ENCODE peak calls at places on chromosomes 13 and 19, in four cellular contexts. One of them, this sample, is unnamed.

GRCh38 chr13:34465423-34465922 is 476.6 kb upstream of the NBEA start:
- DNase-seq in pancreas: no peak
- DNase-seq in Caco-2: no peak
- DNase-seq in tibial artery: no peak
- DNase-seq in this sample: no peak

GRCh38 chr13:95296326-95296939 is 4.8 kb downstream of the ABCC4 start:
- DNase-seq in pancreas: peak; percentile 71
- DNase-seq in Caco-2: peak; percentile 73
- DNase-seq in tibial artery: no peak
- DNase-seq in this sample: no peak

GRCh38 chr19:10725415-10725814 is 7.5 kb downstream of the DNM2 start:
- DNase-seq in pancreas: no peak
- DNase-seq in Caco-2: no peak
- DNase-seq in tibial artery: no peak
- DNase-seq in this sample: no peak

GRCh38 chr13:73492811-73493210 is 434.0 kb downstream of the KLF5 start:
- DNase-seq in pancreas: no peak
- DNase-seq in Caco-2: no peak
- DNase-seq in tibial artery: no peak
- DNase-seq in this sample: no peak

GRCh38 chr13:33446821-33447481 is 161.4 kb upstream of the STARD13 start:
- DNase-seq in pancreas: no peak
- DNase-seq in Caco-2: peak; percentile 10
- DNase-seq in tibial artery: no peak
- DNase-seq in this sample: no peak

GRCh38 chr13:99655351-99656091 is 154.2 kb downstream of the TM9SF2 start:
- DNase-seq in pancreas: no peak
- DNase-seq in Caco-2: no peak
- DNase-seq in tibial artery: no peak
- DNase-seq in this sample: peak; percentile 39

GRCh38 chr13:113449693-113450347 is 3.5 kb downstream of the ADPRHL1 start:
- DNase-seq in pancreas: no peak
- DNase-seq in Caco-2: no peak
- DNase-seq in tibial artery: peak; percentile 28
- DNase-seq in this sample: no peak

GRCh38 chr13:114154476-114154875 is 22.1 kb upstream of the RASA3 start:
- DNase-seq in pancreas: no peak
- DNase-seq in Caco-2: no peak
- DNase-seq in tibial artery: peak; percentile 43
- DNase-seq in this sample: no peak

GRCh38 chr19:18020212-18021067 is 12.5 kb downstream of the ARRDC2 start:
- DNase-seq in pancreas: peak; percentile 82
- DNase-seq in Caco-2: no peak
- DNase-seq in tibial artery: peak; percentile 99
- DNase-seq in this sample: peak; percentile 94

GRCh38 chr13:25300861-25301346 is 521 bp upstream of the NUP58 start:
- DNase-seq in pancreas: peak; percentile 20
- DNase-seq in Caco-2: no peak
- DNase-seq in tibial artery: no peak
- DNase-seq in this sample: no peak

GRCh38 chr19:40714519-40715299 is 2.0 kb downstream of the COQ8B start:
- DNase-seq in pancreas: peak; percentile 93
- DNase-seq in Caco-2: peak; percentile 97
- DNase-seq in tibial artery: peak; percentile 97
- DNase-seq in this sample: peak; percentile 98

GRCh38 chr13:76759877-76760276 is 126.3 kb downstream of the KCTD12 start:
- DNase-seq in pancreas: no peak
- DNase-seq in Caco-2: no peak
- DNase-seq in tibial artery: no peak
- DNase-seq in this sample: no peak

GRCh38 chr13:43484432-43485225 is 302.1 kb downstream of the ENOX1 start:
- DNase-seq in pancreas: no peak
- DNase-seq in Caco-2: no peak
- DNase-seq in tibial artery: peak; percentile 62
- DNase-seq in this sample: no peak

GRCh38 chr19:11152318-11153062 is 3.1 kb downstream of the SPC24 start:
- DNase-seq in pancreas: peak; percentile 71
- DNase-seq in Caco-2: no peak
- DNase-seq in tibial artery: peak; percentile 94
- DNase-seq in this sample: peak; percentile 95

GRCh38 chr13:51620165-51620983 is 36.1 kb downstream of the WDFY2 start:
- DNase-seq in pancreas: no peak
- DNase-seq in Caco-2: no peak
- DNase-seq in tibial artery: no peak
- DNase-seq in this sample: no peak

GRCh38 chr19:45121827-45122345 is 28.9 kb downstream of the PPP1R37 start:
- DNase-seq in pancreas: no peak
- DNase-seq in Caco-2: no peak
- DNase-seq in tibial artery: no peak
- DNase-seq in this sample: no peak

GRCh38 chr19:57192064-57192395 is 730 bp downstream of the ZNF264 start:
- DNase-seq in pancreas: no peak
- DNase-seq in Caco-2: peak; percentile 5
- DNase-seq in tibial artery: no peak
- DNase-seq in this sample: no peak

GRCh38 chr19:1967087-1967608 is 26.2 kb downstream of the CSNK1G2 start:
- DNase-seq in pancreas: no peak
- DNase-seq in Caco-2: no peak
- DNase-seq in tibial artery: no peak
- DNase-seq in this sample: no peak

GRCh38 chr13:36282818-36283432 is 14.7 kb downstream of the CCDC169 start:
- DNase-seq in pancreas: no peak
- DNase-seq in Caco-2: peak; percentile 16
- DNase-seq in tibial artery: no peak
- DNase-seq in this sample: no peak

GRCh38 chr13:84951128-84951527 is 848.1 kb downstream of the SLITRK6 start:
- DNase-seq in pancreas: no peak
- DNase-seq in Caco-2: no peak
- DNase-seq in tibial artery: no peak
- DNase-seq in this sample: no peak

GRCh38 chr19:35776102-35776788 is 881 bp downstream of the ARHGAP33 start:
- DNase-seq in pancreas: no peak
- DNase-seq in Caco-2: no peak
- DNase-seq in tibial artery: peak; percentile 63
- DNase-seq in this sample: no peak

GRCh38 chr13:106490887-106491321 is 44.6 kb downstream of the EFNB2 start:
- DNase-seq in pancreas: no peak
- DNase-seq in Caco-2: no peak
- DNase-seq in tibial artery: no peak
- DNase-seq in this sample: no peak

GRCh38 chr19:19805480-19805879 is 16.1 kb downstream of the ZNF506 start:
- DNase-seq in pancreas: no peak
- DNase-seq in Caco-2: no peak
- DNase-seq in tibial artery: no peak
- DNase-seq in this sample: no peak

GRCh38 chr19:45767410-45767880 is 1.6 kb downstream of the SIX5 start:
- DNase-seq in pancreas: peak; percentile 83
- DNase-seq in Caco-2: peak; percentile 72
- DNase-seq in tibial artery: peak; percentile 95
- DNase-seq in this sample: no peak

GRCh38 chr19:46495789-46496099 is at the start of gene PNMA8B:
- DNase-seq in pancreas: peak; percentile 76
- DNase-seq in Caco-2: peak; percentile 19
- DNase-seq in tibial artery: peak; percentile 69
- DNase-seq in this sample: no peak

GRCh38 chr19:17766543-17767131 is 15.4 kb downstream of the FCHO1 start:
- DNase-seq in pancreas: peak; percentile 80
- DNase-seq in Caco-2: peak; percentile 86
- DNase-seq in tibial artery: peak; percentile 85
- DNase-seq in this sample: no peak

DNA sequence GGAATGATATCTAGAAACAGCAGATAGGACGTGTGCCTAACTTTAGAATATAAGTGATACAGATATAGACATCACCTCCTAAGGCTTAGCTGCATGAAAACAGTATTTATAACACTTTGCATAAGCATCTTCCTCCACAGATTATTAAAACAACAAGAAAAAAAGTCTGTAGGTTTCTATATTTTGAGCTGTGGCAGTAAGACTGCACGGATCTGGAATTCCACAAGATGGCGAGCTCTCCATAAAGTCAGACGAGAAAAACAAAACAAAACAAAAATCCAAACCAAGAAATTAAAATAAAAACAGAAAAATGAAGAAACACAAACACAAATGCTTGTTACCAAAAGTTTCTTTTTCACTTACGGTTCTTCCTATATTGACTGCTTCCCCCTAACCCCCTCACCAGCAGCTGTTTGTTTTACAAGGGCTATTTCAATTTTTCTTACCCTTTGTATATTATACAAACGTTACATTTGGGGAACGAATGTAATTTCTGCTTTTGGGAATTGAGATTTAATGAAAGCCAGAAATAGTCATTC is 285.8 kb downstream of the MYO16 start:
- DNase-seq in pancreas: no peak
- DNase-seq in Caco-2: peak; percentile 25
- DNase-seq in tibial artery: no peak
- DNase-seq in this sample: no peak
- TF ChIP-seq CTCF in pancreas: no peak
- TF ChIP-seq CTCF in Caco-2: peak; percentile 34
- TF ChIP-seq CTCF in tibial artery: peak; percentile 60
- TF ChIP-seq CTCF in this sample: peak; percentile 66

DNA sequence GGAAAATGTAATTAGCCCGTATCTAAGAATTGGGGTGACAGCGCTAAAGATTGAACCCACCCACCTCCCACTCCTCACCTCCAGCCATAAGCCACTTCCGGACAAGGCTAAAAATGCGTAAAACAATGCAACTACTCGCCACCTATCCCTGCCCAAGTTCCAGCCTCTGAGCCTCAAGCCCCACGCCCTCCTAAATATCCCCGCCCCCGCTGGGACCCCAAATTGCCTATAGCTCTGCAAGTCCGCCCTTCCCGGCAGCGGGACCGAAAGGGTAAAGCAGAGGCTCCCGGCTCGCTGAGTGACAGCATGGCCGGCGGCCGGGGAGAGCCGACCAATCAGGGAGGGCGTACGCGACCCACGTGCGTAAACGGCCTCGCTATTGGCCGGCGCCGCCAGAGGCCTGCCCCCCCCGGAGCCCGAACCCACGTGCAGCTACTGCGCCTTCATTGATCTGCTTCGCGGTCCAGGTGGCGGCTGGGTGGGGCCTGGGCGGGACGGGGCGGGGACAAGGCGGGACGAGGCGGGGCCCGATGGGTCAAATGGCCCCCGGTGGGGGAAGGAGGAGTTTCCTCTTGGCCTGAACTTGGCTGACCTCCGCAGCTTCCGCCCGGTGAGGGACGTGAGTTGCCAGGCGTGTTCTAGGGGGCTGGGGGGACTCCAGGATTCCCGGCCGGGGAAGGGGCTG is at the start of gene TLE6:
- DNase-seq in pancreas: peak; percentile 99
- DNase-seq in Caco-2: peak; percentile 97
- DNase-seq in tibial artery: peak; percentile 96
- DNase-seq in this sample: peak; percentile 99
- H3K4me1 ChIP-seq in pancreas: peaks cover 15% of the 10 kb centered on the region
- H3K4me1 ChIP-seq in Caco-2: peaks cover 16% of the 10 kb centered on the region
- H3K4me1 ChIP-seq in tibial artery: peaks cover 46% of the 10 kb centered on the region
- H3K4me1 ChIP-seq in this sample: peaks cover 68% of the 10 kb centered on the region

DNA sequence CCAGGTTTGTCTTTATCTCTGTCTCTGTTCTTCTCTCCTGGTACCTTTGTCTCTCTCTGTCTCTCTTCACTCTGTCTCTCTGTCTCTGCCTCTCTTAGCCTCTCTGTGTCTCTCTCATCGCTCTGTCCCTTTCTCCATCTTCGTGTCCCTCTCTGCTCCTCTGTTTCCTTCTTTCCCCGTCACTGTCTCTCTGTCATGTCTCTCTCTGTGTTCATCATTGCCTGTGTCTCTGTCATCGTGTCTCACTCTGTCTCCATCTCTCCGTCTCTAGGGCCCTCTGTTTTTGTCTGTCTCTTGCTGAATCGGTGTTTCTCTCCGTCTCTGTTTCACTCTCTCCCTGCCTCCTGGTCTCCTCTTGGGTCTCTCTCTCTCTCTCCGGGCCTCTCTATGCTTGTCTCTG is 2.9 kb upstream of the KCNN4 start:
- DNase-seq in pancreas: no peak
- DNase-seq in Caco-2: no peak
- DNase-seq in tibial artery: no peak
- DNase-seq in this sample: no peak
- TF ChIP-seq CTCF in pancreas: no peak
- TF ChIP-seq CTCF in Caco-2: no peak
- TF ChIP-seq CTCF in tibial artery: no peak
- TF ChIP-seq CTCF in this sample: no peak

GRCh38 chr19:48491793-48492123 is 19.9 kb downstream of the LMTK3 start:
- DNase-seq in pancreas: no peak
- DNase-seq in Caco-2: no peak
- DNase-seq in tibial artery: no peak
- DNase-seq in this sample: no peak
- H3K4me1 ChIP-seq in pancreas: peaks cover 10% of the 10 kb centered on the region
- H3K4me1 ChIP-seq in Caco-2: peaks cover 28% of the 10 kb centered on the region
- H3K4me1 ChIP-seq in tibial artery: peaks cover 64% of the 10 kb centered on the region
- H3K4me1 ChIP-seq in this sample: peaks cover 53% of the 10 kb centered on the region

GRCh38 chr19:32041681-32042292 is 303.6 kb upstream of the ZNF507 start:
- DNase-seq in pancreas: peak; percentile 41
- DNase-seq in Caco-2: peak; percentile 46
- DNase-seq in tibial artery: no peak
- DNase-seq in this sample: no peak
- TF ChIP-seq CTCF in pancreas: peak; percentile 44
- TF ChIP-seq CTCF in Caco-2: peak; percentile 67
- TF ChIP-seq CTCF in tibial artery: peak; percentile 16
- TF ChIP-seq CTCF in this sample: peak; percentile 69

DNA sequence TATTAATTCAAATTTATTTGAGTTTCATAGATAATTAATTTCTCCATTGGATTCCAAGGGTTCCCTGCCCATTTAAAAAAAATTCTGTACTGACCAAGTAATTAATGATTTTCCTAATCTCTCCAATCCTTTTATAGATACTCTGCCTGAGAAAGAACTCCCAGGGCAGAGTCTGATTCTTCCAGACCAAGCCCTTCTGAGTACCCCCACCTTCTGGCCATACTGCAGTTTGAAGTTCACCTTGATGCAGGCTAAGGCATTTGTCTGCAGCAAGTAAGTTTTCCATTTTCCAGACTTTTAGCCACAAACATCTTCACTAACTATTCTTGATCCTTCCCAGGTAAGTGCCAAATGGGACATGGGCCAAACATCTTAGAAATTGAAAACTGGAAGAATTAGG is 195.9 kb downstream of the LHFPL6 start:
- DNase-seq in pancreas: no peak
- DNase-seq in Caco-2: no peak
- DNase-seq in tibial artery: no peak
- DNase-seq in this sample: no peak
- H3K4me1 ChIP-seq in pancreas: no peaks in the 10 kb centered on the region
- H3K4me1 ChIP-seq in Caco-2: no peaks in the 10 kb centered on the region
- H3K4me1 ChIP-seq in tibial artery: peaks cover 2% of the 10 kb centered on the region
- H3K4me1 ChIP-seq in this sample: peaks cover 41% of the 10 kb centered on the region

GRCh38 chr13:30915691-30916541 is 9.8 kb downstream of the MEDAG start:
- DNase-seq in pancreas: no peak
- DNase-seq in Caco-2: no peak
- DNase-seq in tibial artery: no peak
- DNase-seq in this sample: peak; percentile 79
- TF ChIP-seq CTCF in pancreas: no peak
- TF ChIP-seq CTCF in Caco-2: no peak
- TF ChIP-seq CTCF in tibial artery: no peak
- TF ChIP-seq CTCF in this sample: no peak